ENCODE peak calls at places on chromosomes 1 and 21, in six cellular contexts. A is NT2/D1; V is effector memory CD4-positive, alpha-beta T cell; J is left ventricle myocardium inferior; Q is fibroblast of lung; R is GM23248. M is an unnamed sample.
A peak's percentile ranks its signal among the peaks of the same experiment; 100 is the strongest.

GRCh38 chr1:62325076-62325475 is 5.8 kb upstream of the KANK4 start:
- DNase-seq in R (peak; percentile 96), A (no peak), V (no peak), J (no peak), Q (peak; percentile 28), M (no peak)

GRCh38 chr1:157691285-157691920 is 9.2 kb downstream of the FCRL3 start:
- DNase-seq in A (peak; percentile 30), J (no peak), Q (peak; percentile 7), R (peak; percentile 66), V (no peak), M (peak; percentile 63)

GRCh38 chr21:29586696-29587095 is 288.0 kb downstream of the BACH1 start:
- DNase-seq in J (no peak), Q (no peak), V (no peak), A (no peak), R (peak; percentile 4), M (no peak)

GRCh38 chr21:34553199-34553952 is 41.4 kb upstream of the KCNE1 start:
- DNase-seq in R (peak; percentile 88), Q (peak; percentile 67), J (no peak), A (peak; percentile 44), V (no peak), M (peak; percentile 31)

GRCh38 chr1:56452027-56453011 is 127.0 kb downstream of the PLPP3 start:
- DNase-seq in J (no peak), V (no peak), Q (no peak), R (no peak), A (peak; percentile 20), M (no peak)

GRCh38 chr1:41740058-41740457 is 178.7 kb downstream of the HIVEP3 start:
- DNase-seq in A (no peak), V (no peak), Q (no peak), R (no peak), J (no peak), M (no peak)

GRCh38 chr1:35269190-35269988 is 880 bp downstream of the ZMYM4 start:
- DNase-seq in J (no peak), Q (peak; percentile 25), A (no peak), R (peak; percentile 50), V (no peak), M (no peak)

GRCh38 chr1:98053471-98054366 is 132.9 kb upstream of the DPYD start:
- DNase-seq in R (peak; percentile 85), A (peak; percentile 79), J (peak; percentile 55), V (peak; percentile 25), Q (peak; percentile 75), M (peak; percentile 91)

GRCh38 chr1:235156265-235156664 is 4.8 kb downstream of the RBM34 start:
- DNase-seq in A (no peak), Q (no peak), J (no peak), V (no peak), R (no peak), M (no peak)
- H3K36me3 ChIP-seq in A (peaks cover 85% of the 10 kb centered on the region), Q (peaks cover 7% of the 10 kb centered on the region), J (peaks cover 81% of the 10 kb centered on the region), V (peaks cover 40% of the 10 kb centered on the region), R (peaks cover 53% of the 10 kb centered on the region), M (peaks cover 16% of the 10 kb centered on the region)

GRCh38 chr1:33332357-33332789 is 11.5 kb upstream of the A3GALT2 start:
- DNase-seq in Q (no peak), V (no peak), A (no peak), R (peak; percentile 37), J (no peak), M (no peak)
- H3K36me3 ChIP-seq in Q (peaks cover 45% of the 10 kb centered on the region), V (peaks cover 66% of the 10 kb centered on the region), A (peaks cover 78% of the 10 kb centered on the region), R (peaks cover 35% of the 10 kb centered on the region), J (peaks cover 69% of the 10 kb centered on the region), M (no peaks in the 10 kb centered on the region)

GRCh38 chr1:21260405-21261129 is 29.7 kb downstream of the ECE1 start:
- DNase-seq in R (no peak), A (no peak), Q (no peak), V (no peak), J (no peak), M (no peak)

GRCh38 chr1:21263653-21264225 is 26.5 kb downstream of the ECE1 start:
- DNase-seq in R (no peak), V (no peak), A (no peak), J (no peak), Q (no peak), M (no peak)

GRCh38 chr1:21263052-21263429 is 27.2 kb downstream of the ECE1 start:
- DNase-seq in J (no peak), A (no peak), V (no peak), Q (no peak), R (no peak), M (no peak)

GRCh38 chr1:21261551-21262281 is 28.5 kb downstream of the ECE1 start:
- DNase-seq in R (peak; percentile 96), J (peak; percentile 79), Q (peak; percentile 97), A (no peak), V (no peak), M (no peak)

DNA sequence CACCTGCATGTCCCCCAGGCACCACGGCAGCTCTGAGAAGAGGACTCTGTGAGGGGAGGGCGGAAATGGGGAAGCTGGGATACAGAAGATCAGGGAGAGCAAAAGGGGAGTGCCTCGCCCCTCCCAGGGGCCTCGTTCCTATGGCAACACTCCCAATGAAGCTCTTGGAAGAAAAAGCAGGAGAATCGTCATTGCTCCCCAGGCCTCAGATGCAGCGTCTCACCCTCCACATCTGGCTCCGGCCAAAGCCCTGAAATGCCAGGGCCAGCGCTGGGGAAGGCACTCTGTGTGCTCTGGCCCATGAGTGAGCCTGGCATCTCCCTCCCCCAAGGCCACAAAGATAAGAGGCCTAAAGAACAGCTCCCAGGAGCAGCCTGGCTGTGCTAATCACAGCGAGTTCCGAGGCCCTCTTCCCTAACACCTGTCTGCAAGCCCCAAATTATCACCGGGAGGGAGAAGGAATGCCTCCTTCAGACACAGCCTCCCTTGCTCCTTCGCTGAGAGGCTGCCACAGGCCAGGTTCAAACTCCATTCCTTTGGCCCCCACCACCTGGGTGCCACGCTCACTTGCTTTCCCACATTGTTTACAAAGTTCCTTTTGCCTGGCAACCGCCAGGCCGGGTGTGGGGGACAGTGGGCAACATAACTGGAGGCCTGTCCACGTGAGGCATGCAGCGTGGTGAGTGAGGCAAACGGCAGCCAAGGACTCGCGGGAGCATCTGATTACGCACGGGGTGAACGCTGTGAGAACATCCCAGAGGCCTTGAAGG is 27.8 kb downstream of the ECE1 start:
- DNase-seq in R (peak; percentile 94), A (no peak), J (peak; percentile 86), Q (peak; percentile 96), V (no peak), M (peak; percentile 80)
- H3K36me3 ChIP-seq in R (no peaks in the 10 kb centered on the region), A (peaks cover 30% of the 10 kb centered on the region), J (peaks cover 24% of the 10 kb centered on the region), Q (peaks cover 10% of the 10 kb centered on the region), V (peaks cover 73% of the 10 kb centered on the region), M (peaks cover 1% of the 10 kb centered on the region)

GRCh38 chr1:45508295-45509151 is 8.4 kb downstream of the MMACHC start:
- DNase-seq in J (no peak), V (no peak), Q (peak; percentile 32), A (no peak), R (peak; percentile 44), M (no peak)

GRCh38 chr1:45510972-45511527 is 10.6 kb downstream of the PRDX1 start:
- DNase-seq in A (no peak), R (no peak), Q (no peak), V (no peak), J (no peak), M (no peak)

GRCh38 chr1:45516465-45516864 is 5.2 kb downstream of the PRDX1 start:
- DNase-seq in R (no peak), J (no peak), A (no peak), V (no peak), Q (no peak), M (no peak)

GRCh38 chr1:45510036-45510971 is 10.2 kb downstream of the MMACHC start:
- DNase-seq in Q (no peak), R (no peak), A (no peak), V (no peak), J (no peak), M (no peak)

DNA sequence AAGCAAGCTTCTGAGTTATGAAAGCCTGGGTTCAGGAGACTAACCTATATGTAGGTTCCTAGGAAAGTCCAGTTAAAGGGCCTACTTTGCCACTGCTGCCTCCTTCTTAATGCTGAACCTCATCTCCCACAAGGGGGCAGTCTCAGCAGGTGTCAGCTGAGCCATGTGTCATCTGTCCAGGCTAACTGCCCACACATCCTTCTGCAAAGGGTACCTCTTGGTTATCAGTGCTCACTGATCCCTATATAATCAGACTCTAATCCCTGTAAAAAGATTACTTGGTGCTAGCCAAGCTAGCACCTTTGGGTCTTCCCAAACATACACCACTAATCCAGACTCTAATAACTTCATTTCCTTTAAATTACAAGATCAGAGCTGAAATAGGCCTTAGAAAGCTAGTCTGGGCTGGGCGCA is 9.0 kb downstream of the PRDX1 start:
- DNase-seq in V (peak; percentile 34), Q (peak; percentile 71), R (peak; percentile 78), J (peak; percentile 33), A (no peak), M (peak; percentile 68)
- H3K36me3 ChIP-seq in V (peaks cover 81% of the 10 kb centered on the region), Q (peaks cover 18% of the 10 kb centered on the region), R (peaks cover 72% of the 10 kb centered on the region), J (peaks cover 93% of the 10 kb centered on the region), A (peaks cover 96% of the 10 kb centered on the region), M (peaks cover 64% of the 10 kb centered on the region)

GRCh38 chr1:29164588-29164987 is 17.1 kb downstream of the SRSF4 start:
- DNase-seq in J (no peak), R (no peak), A (peak; percentile 67), V (no peak), Q (no peak), M (no peak)
- H3K36me3 ChIP-seq in J (peaks cover 45% of the 10 kb centered on the region), R (peaks cover 56% of the 10 kb centered on the region), A (peaks cover 94% of the 10 kb centered on the region), V (peaks cover 36% of the 10 kb centered on the region), Q (peaks cover 9% of the 10 kb centered on the region), M (peaks cover 10% of the 10 kb centered on the region)

GRCh38 chr1:25893072-25893604 is 13.1 kb downstream of the STMN1 start:
- DNase-seq in V (no peak), R (peak; percentile 20), Q (no peak), J (no peak), A (no peak), M (no peak)

GRCh38 chr1:25895365-25895990 is 10.7 kb downstream of the STMN1 start:
- DNase-seq in V (peak; percentile 82), A (peak; percentile 96), J (peak; percentile 88), Q (peak; percentile 94), R (peak; percentile 96), M (peak; percentile 96)

GRCh38 chr1:25898223-25899015 is 7.8 kb downstream of the STMN1 start:
- DNase-seq in V (no peak), R (no peak), A (no peak), Q (no peak), J (no peak), M (no peak)

GRCh38 chr1:25897754-25898153 is 8.5 kb downstream of the STMN1 start:
- DNase-seq in V (no peak), R (no peak), A (no peak), J (no peak), Q (no peak), M (no peak)

GRCh38 chr1:25896266-25896665 is 10.0 kb downstream of the STMN1 start:
- DNase-seq in R (peak; percentile 51), J (no peak), Q (no peak), A (no peak), V (no peak), M (no peak)
- H3K36me3 ChIP-seq in R (peaks cover 3% of the 10 kb centered on the region), J (peaks cover 10% of the 10 kb centered on the region), Q (peaks cover 1% of the 10 kb centered on the region), A (peaks cover 41% of the 10 kb centered on the region), V (no peaks in the 10 kb centered on the region), M (peaks cover 13% of the 10 kb centered on the region)

GRCh38 chr1:108878678-108879077 is 1.9 kb downstream of the GPSM2 start:
- DNase-seq in J (no peak), V (no peak), Q (peak; percentile 31), A (no peak), R (peak; percentile 17), M (no peak)
- H3K36me3 ChIP-seq in J (no peaks in the 10 kb centered on the region), V (no peaks in the 10 kb centered on the region), Q (no peaks in the 10 kb centered on the region), A (no peaks in the 10 kb centered on the region), R (no peaks in the 10 kb centered on the region), M (no peaks in the 10 kb centered on the region)

GRCh38 chr1:43653893-43654292 is 3.9 kb downstream of the KDM4A start:
- DNase-seq in Q (no peak), J (no peak), A (no peak), V (no peak), R (no peak), M (no peak)
- H3K36me3 ChIP-seq in Q (peaks cover 7% of the 10 kb centered on the region), J (peaks cover 58% of the 10 kb centered on the region), A (peaks cover 54% of the 10 kb centered on the region), V (peaks cover 49% of the 10 kb centered on the region), R (peaks cover 52% of the 10 kb centered on the region), M (peaks cover 30% of the 10 kb centered on the region)